ENCODE peak calls at places on chromosomes 4 and X, in four cellular contexts. G, F, K and D are unnamed samples.
A peak's percentile ranks its signal among the peaks of the same experiment; 100 is the strongest.

GRCh38 chr4:155120536-155120935 is 87.9 kb upstream of the NPY2R start:
- DNase-seq in G (no peak), F (no peak), K (no peak), D (no peak)

GRCh38 chr4:4386736-4387392 is at the start of gene NSG1:
- DNase-seq in G (peak; percentile 46), F (no peak), K (no peak), D (no peak)

GRCh38 chr4:4394644-4395043 is 7.7 kb downstream of the NSG1 start:
- DNase-seq in G (no peak), F (no peak), K (no peak), D (peak; percentile 99)

GRCh38 chr4:44679060-44679459 is 840 bp downstream of the GUF1 start:
- DNase-seq in G (no peak), F (no peak), K (no peak), D (no peak)

GRCh38 chrX:49230500-49231232 is 2.5 kb downstream of the CACNA1F start:
- DNase-seq in G (peak; percentile 72), F (peak; percentile 60), K (peak; percentile 66), D (no peak)

GRCh38 chrX:135497736-135498135 is 22.7 kb upstream of the INTS6L start:
- DNase-seq in G (no peak), F (no peak), K (no peak), D (no peak)

GRCh38 chrX:136542281-136542680 is 10.3 kb downstream of the VGLL1 start:
- DNase-seq in G (no peak), F (no peak), K (no peak), D (no peak)

GRCh38 chr4:38743866-38744265 is 38.9 kb downstream of the TLR10 start:
- DNase-seq in G (no peak), F (no peak), K (no peak), D (no peak)

GRCh38 chr4:145937021-145937861 is 1.4 kb downstream of the ZNF827 start:
- DNase-seq in G (peak; percentile 85), F (peak; percentile 59), K (no peak), D (no peak)

GRCh38 chr4:25966171-25966570 is 52.2 kb downstream of the SMIM20 start:
- DNase-seq in G (no peak), F (no peak), K (no peak), D (no peak)

GRCh38 chr4:167233523-167234387 is 539 bp downstream of the SPOCK3 start:
- DNase-seq in G (no peak), F (peak; percentile 17), K (no peak), D (no peak)

GRCh38 chrX:71996138-71996537 is 85.5 kb downstream of the NHSL2 start:
- DNase-seq in G (no peak), F (no peak), K (no peak), D (no peak)

GRCh38 chrX:5829060-5829459 is 399.6 kb downstream of the NLGN4X start:
- DNase-seq in G (no peak), F (no peak), K (no peak), D (no peak)

GRCh38 chr4:165096776-165097175 is 15.9 kb downstream of the TMEM192 start:
- DNase-seq in G (no peak), F (no peak), K (peak; percentile 9), D (no peak)

GRCh38 chrX:45669715-45670360 is 469.2 kb upstream of the DIPK2B start:
- DNase-seq in G (no peak), F (no peak), K (no peak), D (no peak)

GRCh38 chr4:15672096-15672495 is 9.5 kb upstream of the FAM200B start:
- DNase-seq in G (no peak), F (no peak), K (no peak), D (no peak)

GRCh38 chr4:15668566-15669435 is 12.8 kb upstream of the FAM200B start:
- DNase-seq in G (no peak), F (no peak), K (no peak), D (no peak)

GRCh38 chr4:15667006-15667405 is 11.8 kb upstream of the FBXL5 start:
- DNase-seq in G (no peak), F (no peak), K (no peak), D (no peak)

GRCh38 chr4:15673337-15673736 is 8.3 kb upstream of the FAM200B start:
- DNase-seq in G (no peak), F (no peak), K (no peak), D (no peak)

DNA sequence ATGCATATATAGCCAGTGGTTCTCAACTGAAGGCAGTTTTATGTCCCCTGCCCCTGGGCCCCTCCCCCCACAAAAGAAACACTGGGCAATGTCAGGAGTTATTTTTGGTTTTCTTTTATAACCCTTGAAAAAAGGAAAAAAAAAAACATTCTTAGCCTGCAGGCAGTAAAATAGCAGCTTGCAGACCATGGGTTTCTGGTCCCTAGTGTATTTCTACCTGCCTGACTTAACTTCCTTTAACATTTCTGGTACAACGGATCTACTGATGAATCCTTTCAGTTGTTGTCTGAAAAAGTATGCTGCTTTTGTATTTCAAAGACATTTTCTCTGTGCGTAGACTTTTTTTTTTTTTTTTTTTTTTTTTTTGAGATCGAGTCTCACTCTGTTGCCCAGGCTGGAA is 11.1 kb upstream of the FAM200B start:
- DNase-seq in G (no peak), F (no peak), K (no peak), D (no peak)
- H3K4me1 ChIP-seq in G (no peaks in the 10 kb centered on the region), F (no peaks in the 10 kb centered on the region), K (no peaks in the 10 kb centered on the region), D (peaks cover 29% of the 10 kb centered on the region)

DNA sequence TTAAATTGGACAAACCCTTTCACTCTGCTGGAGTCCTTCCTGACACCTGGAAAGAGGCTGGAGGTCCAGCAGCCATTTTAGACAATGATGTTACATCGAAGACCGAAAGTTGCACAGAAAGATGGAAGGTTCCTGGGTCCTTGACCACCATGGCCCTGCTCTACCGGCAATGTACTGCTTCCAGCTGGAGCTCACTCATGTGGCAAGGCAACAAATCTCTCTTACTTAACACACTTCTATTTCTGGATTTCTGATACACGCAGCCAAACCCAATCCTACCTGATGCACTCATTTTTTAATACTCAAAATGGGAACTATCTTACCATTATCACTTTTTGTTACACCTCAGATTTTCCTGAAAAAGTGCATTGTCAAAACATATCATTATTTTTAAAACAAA is 33.1 kb downstream of the DMD start:
- DNase-seq in G (no peak), F (no peak), K (no peak), D (no peak)
- H3K4me1 ChIP-seq in G (peaks cover 6% of the 10 kb centered on the region), F (no peaks in the 10 kb centered on the region), K (peaks cover 4% of the 10 kb centered on the region), D (no peaks in the 10 kb centered on the region)

GRCh38 chr4:185023471-185023870 is 5.2 kb downstream of the HELT start:
- DNase-seq in G (no peak), F (no peak), K (no peak), D (no peak)
- H3K4me1 ChIP-seq in G (peaks cover 18% of the 10 kb centered on the region), F (peaks cover 12% of the 10 kb centered on the region), K (peaks cover 32% of the 10 kb centered on the region), D (no peaks in the 10 kb centered on the region)

GRCh38 chrX:23901805-23902204 is 5.9 kb downstream of the APOO start:
- DNase-seq in G (no peak), F (no peak), K (no peak), D (peak; percentile 76)
- H3K4me1 ChIP-seq in G (peaks cover 19% of the 10 kb centered on the region), F (peaks cover 11% of the 10 kb centered on the region), K (peaks cover 20% of the 10 kb centered on the region), D (peaks cover 47% of the 10 kb centered on the region)